ENCODE peak calls at places on chromosomes 5 and 9, in four cellular contexts. I is IMR-90, T is H9, P is H1. G is an unnamed sample. For H3K4me1, the result is how much of the 10 kb centered on the place peaks cover.

GRCh38 chr9:14179449-14179848 is 134.5 kb downstream of the NFIB start:
- DNase-seq in I (no peak), T (no peak), P (no peak), G (no peak)

GRCh38 chr9:4024281-4024680 is 275.6 kb downstream of the GLIS3 start:
- DNase-seq in I (no peak), T (no peak), P (no peak), G (no peak)

GRCh38 chr5:33894566-33894965 is 2.8 kb upstream of the ADAMTS12 start:
- DNase-seq in I (peak), T (no peak), P (no peak), G (no peak)

GRCh38 chr9:22165144-22165543 is 156.0 kb upstream of the CDKN2B start:
- DNase-seq in I (peak), T (no peak), P (no peak), G (no peak)

GRCh38 chr9:34379334-34380033 is 2.8 kb upstream of the MYORG start:
- DNase-seq in I (peak), T (peak), P (peak), G (peak)

GRCh38 chr5:148846930-148847329 is 20.5 kb downstream of the ADRB2 start:
- DNase-seq in I (peak), T (no peak), P (no peak), G (no peak)

GRCh38 chr5:150781706-150782614 is 3.4 kb downstream of the SMIM3 start:
- DNase-seq in I (peak), T (peak), P (no peak), G (no peak)

GRCh38 chr5:142795246-142795645 is 25.1 kb downstream of the ARHGAP26 start:
- DNase-seq in I (no peak), T (no peak), P (no peak), G (no peak)

GRCh38 chr9:137317021-137317978 is 15.2 kb upstream of the NRARP start:
- DNase-seq in I (no peak), T (peak), P (no peak), G (no peak)

GRCh38 chr9:131366745-131367401 is 27.0 kb upstream of the PRRC2B start:
- DNase-seq in I (peak), T (peak), P (no peak), G (peak)

GRCh38 chr9:627571-627970 is 213.9 kb upstream of the DMRT1 start:
- DNase-seq in I (peak), T (no peak), P (no peak), G (no peak)

GRCh38 chr5:173454381-173454763 is 126.2 kb upstream of the STC2 start:
- DNase-seq in I (peak), T (no peak), P (no peak), G (peak)

GRCh38 chr5:178324481-178325310 is 92.1 kb upstream of the PHYKPL start:
- DNase-seq in I (no peak), T (no peak), P (no peak), G (no peak)

GRCh38 chr5:88677502-88677901 is 205.5 kb downstream of the MEF2C start:
- DNase-seq in I (no peak), T (no peak), P (no peak), G (no peak)

GRCh38 chr9:135029871-135030710 is 57.4 kb upstream of the OLFM1 start:
- DNase-seq in I (no peak), T (no peak), P (no peak), G (no peak)

GRCh38 chr9:6811436-6811835 is 53.7 kb downstream of the KDM4C start:
- DNase-seq in I (no peak), T (no peak), P (no peak), G (no peak)

GRCh38 chr9:136309101-136309801 is 5.4 kb upstream of the CCDC187 start:
- DNase-seq in I (no peak), T (no peak), P (no peak), G (no peak)

GRCh38 chr9:137048655-137049543 is 2.9 kb upstream of the NPDC1 start:
- DNase-seq in I (no peak), T (peak), P (no peak), G (no peak)

GRCh38 chr5:148687427-148687826 is 33.1 kb upstream of the HTR4 start:
- DNase-seq in I (peak), T (peak), P (peak), G (peak)

GRCh38 chr5:111197523-111197922 is 26.7 kb upstream of the CAMK4 start:
- DNase-seq in I (no peak), T (no peak), P (no peak), G (peak)

GRCh38 chr9:88503101-88503844 is 31.7 kb upstream of the NXNL2 start:
- DNase-seq in I (no peak), T (no peak), P (no peak), G (no peak)

GRCh38 chr9:84485539-84485938 is 145.0 kb upstream of the SLC28A3 start:
- DNase-seq in I (no peak), T (no peak), P (no peak), G (no peak)

GRCh38 chr5:23014251-23014650 is 161.1 kb upstream of the CDH12 start:
- DNase-seq in I (no peak), T (no peak), P (no peak), G (no peak)

GRCh38 chr5:178428341-178429155 is 161.6 kb downstream of the COL23A1 start:
- DNase-seq in I (no peak), T (peak), P (no peak), G (no peak)

GRCh38 chr9:111148390-111148993 is 110.2 kb upstream of the LPAR1 start:
- DNase-seq in I (peak), T (no peak), P (no peak), G (no peak)

GRCh38 chr5:93359958-93360305 is 221.1 kb downstream of the NR2F1-AS1 start:
- DNase-seq in I (no peak), T (no peak), P (no peak), G (no peak)

GRCh38 chr5:4984461-4984860 is 155.7 kb upstream of the ADAMTS16 start:
- DNase-seq in I (no peak), T (no peak), P (no peak), G (no peak)

GRCh38 chr9:20804476-20805253 is 120.6 kb downstream of the FOCAD start:
- DNase-seq in I (no peak), T (no peak), P (no peak), G (no peak)

GRCh38 chr5:57335092-57335491 is 147.5 kb downstream of the ACTBL2 start:
- DNase-seq in I (peak), T (no peak), P (no peak), G (no peak)

GRCh38 chr9:135819905-135820304 is 87.4 kb downstream of the CAMSAP1 start:
- DNase-seq in I (no peak), T (no peak), P (no peak), G (peak)

GRCh38 chr5:123835421-123835820 is 323.4 kb downstream of the CSNK1G3 start:
- DNase-seq in I (no peak), T (no peak), P (no peak), G (no peak)

GRCh38 chr5:12016149-12016740 is 112.0 kb upstream of the CTNND2 start:
- DNase-seq in I (no peak), T (peak), P (no peak), G (peak)

GRCh38 chr9:96079816-96080215 is 204.3 kb downstream of the ERCC6L2 start:
- DNase-seq in I (no peak), T (no peak), P (no peak), G (no peak)

GRCh38 chr5:171736976-171737848 is 48.4 kb upstream of the SMIM23 start:
- DNase-seq in I (no peak), T (no peak), P (no peak), G (peak)

GRCh38 chr9:136198605-136199083 is 6.3 kb downstream of the LHX3 start:
- DNase-seq in I (no peak), T (no peak), P (no peak), G (no peak)

GRCh38 chr5:107289030-107289714 is 381.6 kb downstream of the EFNA5 start:
- DNase-seq in I (no peak), T (no peak), P (no peak), G (no peak)

GRCh38 chr9:108751301-108751824 is 104.4 kb downstream of the ACTL7B start:
- DNase-seq in I (no peak), T (no peak), P (no peak), G (no peak)

GRCh38 chr5:148776780-148777179 is 49.6 kb upstream of the ADRB2 start:
- DNase-seq in I (peak), T (no peak), P (no peak), G (peak)

GRCh38 chr9:75039006-75039405 is 10.9 kb upstream of the CARNMT1 start:
- DNase-seq in I (peak), T (no peak), P (no peak), G (no peak)

GRCh38 chr9:128555180-128555721 is 2.9 kb downstream of the SPTAN1 start:
- DNase-seq in I (peak), T (peak), P (no peak), G (peak)
- H3K4me1 ChIP-seq in I (under half), T (under half), P (under half), G (under half)

GRCh38 chr9:127528407-127529251 is 77.3 kb downstream of the LRSAM1 start:
- DNase-seq in I (no peak), T (no peak), P (no peak), G (peak)
- H3K56ac ChIP-seq in I (no peak), T (no peak), P (no peak), G (peak)

DNA sequence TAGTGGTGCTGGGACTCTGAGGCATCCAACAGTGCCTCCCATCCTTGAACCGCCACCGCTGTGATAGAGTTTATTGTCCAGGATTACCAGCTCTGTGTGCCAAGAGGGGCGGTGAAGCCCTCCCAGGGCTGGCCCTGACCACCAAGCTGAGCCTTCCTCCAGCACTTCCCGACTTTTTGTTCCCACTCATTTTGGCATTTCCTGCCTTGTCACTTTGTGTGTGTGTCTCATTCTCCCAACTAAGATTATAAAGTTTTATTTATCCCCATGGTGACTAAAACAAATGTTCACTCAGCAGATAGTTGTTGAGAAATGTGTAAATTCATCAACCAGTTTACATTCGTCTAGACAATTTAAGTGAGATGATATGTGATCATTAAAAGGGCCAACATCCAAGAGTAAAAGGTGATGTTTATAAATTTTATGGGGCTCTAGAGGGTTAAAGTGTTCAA is 2.5 kb downstream of the F2R start:
- DNase-seq in I (peak), T (no peak), P (no peak), G (no peak)
- H3K4me1 ChIP-seq in I (under half), T (under half), P (under half), G (under half)

GRCh38 chr9:121743441-121744001 is 92.1 kb downstream of the DAB2IP start:
- DNase-seq in I (peak), T (peak), P (no peak), G (peak)

GRCh38 chr9:121744687-121745395 is 93.4 kb downstream of the DAB2IP start:
- DNase-seq in I (peak), T (no peak), P (no peak), G (peak)

GRCh38 chr9:121742923-121743322 is 91.5 kb downstream of the DAB2IP start:
- DNase-seq in I (no peak), T (no peak), P (no peak), G (no peak)

GRCh38 chr9:121745396-121745695 is 93.9 kb downstream of the DAB2IP start:
- DNase-seq in I (no peak), T (no peak), P (no peak), G (no peak)

DNA sequence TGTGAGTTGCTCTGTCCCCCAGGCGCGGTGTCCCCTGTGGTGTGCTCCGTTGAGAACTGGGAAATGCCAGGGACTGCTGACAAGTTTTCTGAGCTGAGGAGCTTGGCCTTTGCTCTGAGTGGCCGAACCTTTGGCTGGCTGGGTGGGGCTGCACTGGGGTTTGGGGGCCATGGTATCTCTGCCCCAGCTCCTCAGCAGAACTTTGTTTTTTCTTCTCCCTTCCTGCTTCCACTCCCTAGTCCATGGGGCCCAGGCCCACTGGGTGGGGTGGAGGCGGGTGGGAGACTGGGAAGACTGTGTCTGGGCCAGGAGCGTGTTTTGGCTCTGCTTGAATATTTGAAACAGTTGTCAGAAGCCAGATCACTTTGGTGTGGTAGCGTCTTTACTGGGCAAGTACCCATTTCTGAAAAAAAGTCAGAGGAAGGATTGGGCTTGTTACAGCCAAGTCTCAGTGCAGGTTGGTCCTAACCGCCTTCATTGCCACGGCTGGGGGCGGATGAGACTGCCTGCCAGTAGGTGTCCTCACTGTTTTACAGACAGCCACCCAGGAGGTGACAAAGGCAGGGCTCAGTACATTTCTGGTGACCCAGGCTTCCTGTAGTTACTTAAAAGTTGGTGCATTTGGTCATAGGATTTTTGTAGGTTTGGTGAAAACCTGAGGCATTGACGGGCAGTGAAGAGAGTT is 92.7 kb downstream of the DAB2IP start:
- DNase-seq in I (peak), T (peak), P (no peak), G (peak)
- H3K56ac ChIP-seq in I (peak), T (no peak), P (no peak), G (peak)

GRCh38 chr5:16465544-16466432 is at the start of gene ZNF622:
- DNase-seq in I (peak), T (peak), P (peak), G (peak)
- H3K4me1 ChIP-seq in I (under half), T (under half), P (under half), G (under half)

DNA sequence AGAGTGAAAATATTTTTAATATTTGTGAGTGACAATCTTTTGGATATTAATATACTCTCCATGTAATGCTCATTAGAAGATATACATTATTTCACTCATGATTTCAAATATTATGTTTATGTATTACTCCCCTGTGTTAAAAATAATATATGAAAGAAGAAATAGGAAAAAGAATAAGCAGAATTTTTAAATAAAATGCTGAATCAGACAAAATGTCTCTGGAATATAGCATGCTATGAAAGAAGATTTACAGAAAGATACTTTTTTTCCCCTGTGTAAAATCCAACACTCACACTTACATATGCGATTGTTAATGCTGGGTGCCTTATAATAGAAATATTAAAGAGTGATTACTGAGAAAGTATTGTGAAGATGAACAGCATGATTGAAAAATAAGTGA is 373.7 kb downstream of the ANXA1 start:
- DNase-seq in I (no peak), T (no peak), P (no peak), G (no peak)
- H3K56ac ChIP-seq in I (no peak), T (no peak), P (no peak), G (no peak)

DNA sequence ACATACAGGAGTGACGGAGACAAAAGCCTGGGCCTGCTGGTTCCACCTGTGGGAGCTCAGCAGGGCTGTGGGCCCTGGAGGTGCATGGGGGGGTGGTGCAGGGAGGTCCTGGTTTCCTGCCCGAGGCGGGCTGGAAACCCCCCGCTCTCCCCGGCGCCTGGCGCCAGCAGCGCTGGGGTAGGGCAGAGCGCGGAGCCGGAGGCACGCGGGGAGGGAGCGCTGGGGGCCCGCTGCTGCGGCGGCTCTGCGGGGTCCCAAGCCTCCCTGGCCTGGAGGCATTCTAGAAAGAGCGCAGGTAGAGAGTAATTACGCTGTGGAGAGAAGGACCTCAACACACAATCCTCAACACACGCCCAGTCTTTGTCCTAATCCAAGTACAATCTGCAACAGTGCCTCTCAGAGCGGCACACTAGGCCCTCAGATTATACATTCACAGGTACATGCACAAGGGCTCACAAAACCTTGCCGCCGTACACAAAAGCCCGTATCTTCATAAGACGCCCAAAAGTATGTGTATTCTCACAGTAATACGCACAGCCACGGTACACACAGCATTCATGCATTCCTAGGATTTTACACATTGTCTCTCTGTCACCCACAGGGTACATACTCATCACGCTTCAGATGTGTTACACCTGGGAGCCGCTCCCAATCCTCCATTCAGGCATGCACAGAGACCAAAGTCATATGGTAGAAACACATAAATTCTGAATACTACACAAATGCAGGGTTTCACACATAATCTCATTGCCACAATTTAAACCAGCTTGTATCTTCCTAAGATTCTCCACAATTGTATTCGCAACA is 2.1 kb upstream of the HAND1 start:
- DNase-seq in I (no peak), T (peak), P (no peak), G (peak)
- H3K4me1 ChIP-seq in I (under half), T (under half), P (under half), G (under half)

GRCh38 chr9:35521708-35522107 is 31.8 kb downstream of the RUSC2 start:
- DNase-seq in I (peak), T (no peak), P (no peak), G (peak)

GRCh38 chr9:35519697-35520403 is 29.9 kb downstream of the RUSC2 start:
- DNase-seq in I (no peak), T (no peak), P (no peak), G (peak)

GRCh38 chr9:35522189-35522588 is 32.3 kb downstream of the RUSC2 start:
- DNase-seq in I (no peak), T (no peak), P (no peak), G (peak)

GRCh38 chr9:35518981-35519679 is 29.2 kb downstream of the RUSC2 start:
- DNase-seq in I (peak), T (no peak), P (no peak), G (peak)

DNA sequence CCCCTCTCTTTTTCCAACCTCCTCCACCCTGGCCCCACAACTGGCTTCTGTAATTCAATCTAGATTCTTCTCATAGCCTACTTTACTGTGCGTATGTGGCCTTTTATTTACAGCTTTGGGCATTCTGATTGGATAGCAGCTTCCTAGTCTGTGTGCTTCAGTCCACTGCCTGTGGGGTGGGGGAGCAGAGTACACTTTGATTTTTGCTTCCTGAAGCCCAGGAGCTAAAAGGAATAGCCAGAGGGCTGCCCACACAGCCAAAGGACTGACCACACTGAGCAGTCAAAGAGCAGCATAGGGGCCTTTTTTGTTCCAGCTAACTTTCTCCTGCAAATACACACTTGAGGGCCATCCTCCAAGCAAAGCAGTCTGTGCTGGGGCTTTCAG is 30.5 kb downstream of the RUSC2 start:
- DNase-seq in I (peak), T (no peak), P (no peak), G (no peak)
- H3K56ac ChIP-seq in I (peak), T (no peak), P (no peak), G (no peak)

DNA sequence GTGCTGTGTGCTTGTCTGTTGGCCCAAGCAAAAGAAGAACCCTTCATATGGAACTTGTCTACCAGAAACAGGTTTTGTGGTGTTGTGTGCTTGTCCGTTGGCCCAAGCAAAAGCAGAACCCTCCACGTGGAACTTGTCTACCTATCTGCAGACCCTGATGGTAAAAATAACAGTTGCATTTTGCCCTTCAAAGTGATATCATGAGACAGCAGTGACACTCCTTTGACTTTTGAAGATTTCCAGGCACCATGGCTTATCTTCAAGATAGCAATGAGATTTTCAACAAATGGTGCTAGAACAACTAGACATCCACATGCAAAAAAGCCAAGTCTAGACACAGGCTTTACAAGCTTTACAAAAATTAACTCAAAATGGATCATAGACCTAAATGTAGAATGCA is 16.9 kb downstream of the MACROH2A1 start:
- DNase-seq in I (no peak), T (no peak), P (no peak), G (peak)
- H3K4me1 ChIP-seq in I (under half), T (under half), P (under half), G (under half)

G was measured in mesendoderm.